ENCODE peak calls at places on chromosomes 12 and 14, in six cellular contexts. V is IMR-90, U is neuronal stem cell, S is H9, I is H1, Q is trophoblast cell. D is an unnamed sample.

GRCh38 chr12:50033317-50033679 is 8.0 kb upstream of the RACGAP1 start:
- DNase-seq in V (no peak), U (no peak), S (no peak), I (no peak), Q (no peak), D (no peak)

GRCh38 chr12:30219047-30219446 is 435.3 kb upstream of the TMTC1 start:
- DNase-seq in V (peak; percentile 22), U (no peak), S (no peak), I (no peak), Q (no peak), D (no peak)

GRCh38 chr14:28695109-28695508 is 71.5 kb upstream of the FOXG1 start:
- DNase-seq in V (no peak), U (no peak), S (no peak), I (no peak), Q (no peak), D (no peak)

GRCh38 chr14:92677087-92677668 is 71.2 kb downstream of the LGMN start:
- DNase-seq in V (no peak), U (no peak), S (no peak), I (no peak), Q (peak; percentile 7), D (no peak)

GRCh38 chr12:104305349-104305748 is 1.8 kb downstream of the EID3 start:
- DNase-seq in V (no peak), U (no peak), S (no peak), I (no peak), Q (no peak), D (no peak)

GRCh38 chr14:105069887-105070759 is 4.9 kb upstream of the GPR132 start:
- DNase-seq in V (peak; percentile 33), U (no peak), S (peak; percentile 28), I (no peak), Q (peak; percentile 76), D (peak; percentile 26)

GRCh38 chr12:1173806-1174617 is 183.0 kb downstream of the ERC1 start:
- DNase-seq in V (no peak), U (no peak), S (no peak), I (no peak), Q (no peak), D (no peak)

GRCh38 chr14:80003138-80003537 is 208.2 kb downstream of the DIO2 start:
- DNase-seq in V (peak; percentile 67), U (no peak), S (no peak), I (no peak), Q (peak; percentile 28), D (peak; percentile 57)

GRCh38 chr12:21697829-21698630 is 40.4 kb upstream of the LDHB start:
- DNase-seq in V (peak; percentile 48), U (peak; percentile 31), S (no peak), I (no peak), Q (peak; percentile 61), D (peak; percentile 43)

GRCh38 chr12:132606466-132606865 is 3.9 kb downstream of the LRCOL1 start:
- DNase-seq in V (no peak), U (no peak), S (no peak), I (no peak), Q (peak; percentile 45), D (no peak)

GRCh38 chr12:53737951-53738833 is 10.9 kb upstream of the CALCOCO1 start:
- DNase-seq in V (no peak), U (no peak), S (peak; percentile 88), I (no peak), Q (peak; percentile 47), D (no peak)

GRCh38 chr14:68627868-68628604 is 164.8 kb downstream of the ZFP36L1 start:
- DNase-seq in V (no peak), U (peak; percentile 52), S (peak; percentile 85), I (peak; percentile 73), Q (peak; percentile 93), D (no peak)

GRCh38 chr12:49946086-49946485 is 4.5 kb upstream of the AQP2 start:
- DNase-seq in V (no peak), U (no peak), S (no peak), I (no peak), Q (peak; percentile 32), D (no peak)

GRCh38 chr14:23929822-23930294 is 23.7 kb upstream of the DHRS4 start:
- DNase-seq in V (peak; percentile 69), U (peak; percentile 81), S (peak; percentile 83), I (peak; percentile 34), Q (peak; percentile 89), D (peak; percentile 76)

GRCh38 chr12:80567391-80567790 is 123.4 kb downstream of the PTPRQ start:
- DNase-seq in V (peak; percentile 64), U (no peak), S (no peak), I (no peak), Q (no peak), D (peak; percentile 69)

GRCh38 chr14:72788972-72789728 is 104.8 kb downstream of the DPF3 start:
- DNase-seq in V (no peak), U (no peak), S (no peak), I (no peak), Q (no peak), D (no peak)

GRCh38 chr12:122980192-122981035 is at the start of gene ARL6IP4:
- DNase-seq in V (peak; percentile 54), U (peak; percentile 51), S (no peak), I (no peak), Q (peak; percentile 63), D (peak; percentile 70)

GRCh38 chr12:12922191-12922616 is 29.8 kb downstream of the GPRC5D start:
- DNase-seq in V (peak; percentile 76), U (no peak), S (no peak), I (no peak), Q (no peak), D (peak; percentile 60)

GRCh38 chr12:49489720-49490119 is 49.1 kb upstream of the KCNH3 start:
- DNase-seq in V (peak; percentile 92), U (no peak), S (no peak), I (no peak), Q (peak; percentile 16), D (peak; percentile 51)

GRCh38 chr12:23049180-23049579 is 424.2 kb downstream of the ETNK1 start:
- DNase-seq in V (peak; percentile 27), U (no peak), S (no peak), I (no peak), Q (no peak), D (peak; percentile 14)

GRCh38 chr14:24680516-24680915 is 46.5 kb upstream of the GZMB start:
- DNase-seq in V (no peak), U (no peak), S (no peak), I (no peak), Q (no peak), D (no peak)

GRCh38 chr14:103891667-103892215 is 36.5 kb upstream of the TDRD9 start:
- DNase-seq in V (no peak), U (no peak), S (no peak), I (no peak), Q (no peak), D (no peak)

GRCh38 chr14:56895154-56895553 is 84.9 kb upstream of the OTX2 start:
- DNase-seq in V (no peak), U (no peak), S (no peak), I (no peak), Q (no peak), D (no peak)

DNA sequence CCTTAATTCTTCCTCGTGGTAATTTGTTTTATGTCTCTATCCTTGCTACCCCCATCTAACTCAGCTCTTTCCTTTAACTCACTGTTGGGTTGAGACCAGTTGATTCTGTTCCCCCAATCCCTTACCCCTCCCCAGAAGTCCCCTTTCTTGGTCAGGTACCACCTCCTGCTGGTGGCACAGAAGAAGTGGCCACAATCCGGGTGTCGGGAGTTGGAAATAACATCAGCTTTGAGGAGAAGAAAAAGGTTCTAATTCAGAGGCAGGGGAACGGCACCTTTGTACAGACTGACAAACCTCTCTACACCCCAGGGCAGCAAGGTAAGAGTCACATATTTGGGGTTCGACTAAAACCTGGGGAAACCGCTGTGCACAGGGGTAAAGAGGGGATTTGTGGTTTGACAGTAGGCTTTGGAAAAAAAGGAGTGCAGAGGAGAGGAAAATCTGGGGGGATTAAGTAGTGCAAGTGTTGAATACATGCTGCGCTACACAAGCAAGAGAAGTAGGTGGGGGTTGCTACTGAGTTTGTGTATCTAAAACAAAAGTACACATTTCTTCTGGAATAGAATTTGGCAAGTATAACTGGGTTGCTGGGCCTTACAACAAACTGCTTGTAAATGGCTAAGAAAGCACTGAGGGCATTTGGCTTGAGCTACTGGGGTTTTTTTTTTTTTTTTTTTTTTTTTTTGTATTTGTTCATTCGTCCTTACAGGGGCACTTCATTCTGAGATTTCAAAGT is 1.3 kb downstream of the A2ML1 start:
- DNase-seq in V (peak; percentile 12), U (peak; percentile 58), S (peak; percentile 92), I (no peak), Q (peak; percentile 36), D (peak; percentile 34)
- H3K18ac ChIP-seq in V (no peak overlapping the region), U (no peak overlapping the region), S (no peak overlapping the region), I (peak overlapping the region; percentile 71), Q (no peak overlapping the region), D (no peak overlapping the region)

GRCh38 chr14:100440207-100440631 is 117.1 kb downstream of the SLC25A47 start:
- DNase-seq in V (peak; percentile 58), U (peak; percentile 56), S (peak; percentile 75), I (peak; percentile 31), Q (peak; percentile 96), D (peak; percentile 51)

GRCh38 chr14:100442036-100442435 is 118.9 kb downstream of the SLC25A47 start:
- DNase-seq in V (no peak), U (no peak), S (no peak), I (no peak), Q (no peak), D (no peak)

GRCh38 chr14:100441271-100441947 is 118.3 kb downstream of the SLC25A47 start:
- DNase-seq in V (no peak), U (no peak), S (no peak), I (no peak), Q (no peak), D (no peak)

GRCh38 chr14:100439781-100440180 is 116.6 kb downstream of the SLC25A47 start:
- DNase-seq in V (no peak), U (no peak), S (no peak), I (no peak), Q (no peak), D (no peak)

DNA sequence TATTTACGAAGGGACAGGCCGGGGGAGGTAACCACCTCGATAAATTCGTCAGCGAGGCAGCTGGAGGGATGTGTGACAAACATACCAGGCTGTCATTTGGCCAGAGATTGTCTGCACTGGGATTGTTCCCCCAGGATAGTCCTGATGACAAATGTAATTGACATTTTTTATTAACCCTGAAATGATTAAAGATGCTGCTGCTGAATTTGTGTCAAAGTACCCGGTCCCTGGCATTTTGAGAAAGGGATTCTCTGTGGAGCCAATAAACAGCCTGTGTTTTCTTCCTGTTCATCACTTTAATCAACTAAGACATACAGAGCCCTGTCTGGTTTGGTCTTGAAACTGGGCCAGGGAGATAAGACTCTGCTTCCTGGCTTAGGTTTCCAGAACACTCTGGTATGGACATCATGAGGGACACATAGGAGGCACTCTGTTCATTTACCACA is 117.6 kb downstream of the SLC25A47 start:
- DNase-seq in V (peak; percentile 23), U (no peak), S (no peak), I (no peak), Q (no peak), D (no peak)
- H3K14ac ChIP-seq in V (no peak overlapping the region), U (peak overlapping the region; percentile 12), S (no peak overlapping the region), I (no peak overlapping the region), Q (no peak overlapping the region), D (no peak overlapping the region)

GRCh38 chr12:130593056-130593455 is 123.0 kb downstream of the RIMBP2 start:
- DNase-seq in V (no peak), U (no peak), S (no peak), I (no peak), Q (no peak), D (no peak)
- H3K18ac ChIP-seq in V (no peak overlapping the region), U (peak overlapping the region; percentile 65), S (no peak overlapping the region), I (no peak overlapping the region), Q (no peak overlapping the region), D (no peak overlapping the region)

DNA sequence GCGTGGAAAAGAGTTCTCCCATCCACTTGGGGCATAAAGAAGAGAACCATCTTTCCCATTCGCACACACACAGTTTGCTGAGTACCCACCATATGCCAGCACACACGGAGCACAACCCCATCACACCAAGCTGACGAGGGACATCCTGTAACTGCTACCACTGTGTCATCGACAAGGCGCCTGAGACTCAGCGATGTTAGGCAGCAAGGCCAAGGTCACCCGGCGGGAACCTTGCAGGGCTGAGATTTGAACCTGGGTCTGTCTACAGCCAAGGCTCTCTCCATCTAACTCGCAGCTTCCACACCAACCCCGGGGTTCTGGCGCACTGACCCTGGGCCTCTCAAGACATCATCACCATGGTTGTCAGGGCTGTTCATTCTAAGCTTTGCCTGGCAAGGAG is 60.0 kb downstream of the CCDC85C start:
- DNase-seq in V (no peak), U (no peak), S (no peak), I (no peak), Q (no peak), D (no peak)
- H3K14ac ChIP-seq in V (no peak overlapping the region), U (no peak overlapping the region), S (no peak overlapping the region), I (no peak overlapping the region), Q (no peak overlapping the region), D (no peak overlapping the region)

D was measured in mesenchymal stem cell.